ENCODE peak calls at places on chromosomes 13 and 19, in seven cellular contexts. E is cardiac fibroblast, D is neural progenitor cell, P is AG10803, A is fibroblast of villous mesenchyme, U is mucosa of descending colon, Z is breast epithelium. N is an unnamed sample.
A peak's percentile ranks its signal among the peaks of the same experiment; 100 is the strongest.

GRCh38 chr19:20167020-20167644 is at the start of gene ZNF486:
- DNase-seq in E (peak; percentile 96), P (peak; percentile 94), A (peak; percentile 97), U (peak; percentile 93), D (peak; percentile 98), Z (peak; percentile 99), N (no peak)

GRCh38 chr13:24511019-24511823 is 1.4 kb downstream of the PARP4 start:
- DNase-seq in Z (no peak), A (peak; percentile 91), D (peak; percentile 11), P (peak; percentile 84), U (no peak), E (peak; percentile 82), N (peak; percentile 30)

GRCh38 chr19:17686592-17687042 is 1.5 kb downstream of the UNC13A start:
- DNase-seq in U (no peak), D (peak; percentile 66), E (peak; percentile 36), Z (no peak), P (no peak), A (no peak), N (no peak)

GRCh38 chr13:74329978-74330377 is 195.8 kb upstream of the KLF12 start:
- DNase-seq in Z (no peak), P (no peak), U (no peak), A (peak; percentile 14), D (no peak), E (no peak), N (no peak)

GRCh38 chr13:98813993-98814392 is 61.5 kb upstream of the SLC15A1 start:
- DNase-seq in P (no peak), D (no peak), U (no peak), Z (no peak), E (no peak), A (peak; percentile 62), N (no peak)

GRCh38 chr13:60335531-60335930 is 61.5 kb upstream of the TDRD3 start:
- DNase-seq in A (peak; percentile 16), P (peak; percentile 28), Z (no peak), D (peak; percentile 10), E (peak; percentile 31), U (no peak), N (peak; percentile 14)

GRCh38 chr19:29415507-29415906 is 110.3 kb upstream of the VSTM2B start:
- DNase-seq in E (no peak), U (no peak), P (no peak), D (peak; percentile 42), A (no peak), Z (no peak), N (no peak)

GRCh38 chr13:23618341-23618740 is 48.1 kb downstream of the TNFRSF19 start:
- DNase-seq in U (no peak), D (no peak), E (peak; percentile 93), A (peak; percentile 93), P (peak; percentile 94), Z (no peak), N (no peak)

GRCh38 chr13:101530293-101530692 is 77.8 kb downstream of the ITGBL1 start:
- DNase-seq in U (no peak), D (no peak), E (no peak), Z (no peak), A (peak; percentile 55), P (peak; percentile 41), N (no peak)

GRCh38 chr13:67328895-67329294 is 98.8 kb upstream of the PCDH9 start:
- DNase-seq in Z (no peak), U (no peak), D (no peak), A (no peak), P (no peak), E (no peak), N (no peak)

GRCh38 chr13:110308377-110309158 is 1.5 kb downstream of the COL4A2 start:
- DNase-seq in P (peak; percentile 67), A (peak; percentile 69), D (peak; percentile 84), Z (no peak), U (no peak), E (peak; percentile 81), N (no peak)

GRCh38 chr13:110307697-110308376 is 753 bp downstream of the COL4A2 start:
- DNase-seq in E (peak; percentile 60), A (peak; percentile 63), D (peak; percentile 59), U (no peak), P (peak; percentile 56), Z (no peak), N (no peak)

GRCh38 chr13:110309159-110309476 is 2.0 kb downstream of the COL4A2 start:
- DNase-seq in U (no peak), E (peak; percentile 42), P (no peak), Z (no peak), D (no peak), A (no peak), N (no peak)

GRCh38 chr13:110310541-110311491 is 3.7 kb downstream of the COL4A2 start:
- DNase-seq in E (no peak), U (no peak), D (no peak), Z (no peak), P (no peak), A (no peak), N (no peak)

DNA sequence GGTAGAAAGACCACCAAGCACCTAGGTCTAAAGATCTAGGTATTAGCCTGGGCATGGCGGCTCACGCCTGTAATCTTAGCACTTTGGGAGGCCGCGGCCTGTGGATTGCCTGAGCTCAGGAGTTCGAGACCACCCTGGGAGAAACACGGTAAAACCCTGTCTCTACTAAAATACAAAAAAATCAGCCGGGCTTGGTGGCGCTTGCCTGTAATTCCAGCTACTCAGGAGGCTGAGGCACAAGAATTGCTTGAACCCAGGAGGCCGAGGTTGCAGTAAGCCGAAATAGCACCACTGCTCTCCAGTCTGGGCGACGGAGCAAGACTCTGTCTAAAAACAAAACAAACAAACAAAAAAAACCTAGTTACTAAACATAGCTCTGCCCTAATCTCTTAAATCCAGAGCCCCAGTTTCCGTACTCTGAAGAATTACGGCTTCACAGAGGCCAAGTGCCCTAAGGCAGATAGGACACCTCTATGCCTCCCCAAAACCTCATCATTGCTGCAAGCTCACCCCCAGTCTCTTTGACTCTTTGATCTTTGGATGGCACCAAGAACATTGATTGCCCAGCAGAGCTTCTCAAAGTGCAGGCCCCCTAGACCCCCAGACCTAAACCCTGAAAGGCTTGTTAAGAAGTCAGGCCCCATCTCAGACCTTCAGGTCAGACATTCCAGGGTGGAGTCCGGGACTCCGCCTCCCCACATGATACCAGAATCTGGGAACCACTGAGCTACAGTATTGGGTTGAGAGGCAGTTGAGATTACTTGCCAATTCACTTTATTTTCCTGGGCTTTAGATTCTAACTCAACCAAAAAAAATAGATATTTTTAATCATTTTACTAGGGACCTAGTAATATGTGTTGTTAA is 2.8 kb downstream of the COL4A2 start:
- DNase-seq in A (peak; percentile 58), P (no peak), E (peak; percentile 35), D (peak; percentile 37), U (no peak), Z (no peak), N (no peak)
- H3K4me3 ChIP-seq in A (peak overlapping the region; percentile 88), P (peak overlapping the region; percentile 83), E (peak overlapping the region; percentile 75), D (no peak overlapping the region), U (no peak overlapping the region), Z (peak overlapping the region; percentile 96), N (no peak overlapping the region)

DNA sequence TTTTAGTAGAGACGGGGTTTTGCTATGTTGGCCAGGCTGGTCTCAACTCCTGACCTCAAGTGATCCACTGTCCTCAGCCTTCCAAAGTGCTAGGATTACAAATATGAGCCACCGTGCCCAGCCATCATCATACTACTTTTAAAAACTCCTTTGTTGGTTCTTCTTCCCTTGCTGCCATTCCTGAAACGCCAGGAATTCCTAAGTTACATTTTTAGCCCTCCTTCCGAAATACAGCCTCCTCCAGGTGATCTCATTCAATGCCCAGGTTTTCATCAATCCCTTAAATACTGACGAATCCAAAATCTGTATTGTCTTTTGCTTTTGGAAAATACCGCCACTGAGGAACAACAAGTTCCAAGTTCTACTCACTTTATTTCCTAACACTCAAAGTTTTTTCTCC is 25.3 kb upstream of the EBPL start:
- DNase-seq in U (no peak), A (no peak), D (no peak), E (no peak), Z (no peak), P (no peak), N (no peak)
- H3K4me3 ChIP-seq in U (no peak overlapping the region), A (no peak overlapping the region), D (no peak overlapping the region), E (no peak overlapping the region), Z (no peak overlapping the region), P (no peak overlapping the region), N (no peak overlapping the region)

GRCh38 chr13:19888799-19889198 is 25.4 kb upstream of the ZMYM5 start:
- DNase-seq in P (peak; percentile 22), E (peak; percentile 47), Z (no peak), D (no peak), A (peak; percentile 30), U (no peak), N (no peak)
- H3K4me3 ChIP-seq in P (no peak overlapping the region), E (no peak overlapping the region), Z (no peak overlapping the region), D (no peak overlapping the region), A (no peak overlapping the region), U (no peak overlapping the region), N (no peak overlapping the region)

GRCh38 chr19:1273263-1274041 is 1.9 kb upstream of the FAM174C start:
- DNase-seq in U (no peak), D (no peak), A (peak; percentile 44), Z (no peak), E (no peak), P (no peak), N (no peak)
- H3K4me3 ChIP-seq in U (no peak overlapping the region), D (no peak overlapping the region), A (no peak overlapping the region), Z (no peak overlapping the region), E (no peak overlapping the region), P (no peak overlapping the region), N (no peak overlapping the region)

GRCh38 chr19:7554990-7555864 is 19.7 kb downstream of the PNPLA6 start:
- DNase-seq in P (no peak), E (no peak), U (no peak), A (no peak), D (peak; percentile 46), Z (no peak), N (no peak)
- H3K4me3 ChIP-seq in P (no peak overlapping the region), E (no peak overlapping the region), U (no peak overlapping the region), A (no peak overlapping the region), D (no peak overlapping the region), Z (no peak overlapping the region), N (no peak overlapping the region)

DNA sequence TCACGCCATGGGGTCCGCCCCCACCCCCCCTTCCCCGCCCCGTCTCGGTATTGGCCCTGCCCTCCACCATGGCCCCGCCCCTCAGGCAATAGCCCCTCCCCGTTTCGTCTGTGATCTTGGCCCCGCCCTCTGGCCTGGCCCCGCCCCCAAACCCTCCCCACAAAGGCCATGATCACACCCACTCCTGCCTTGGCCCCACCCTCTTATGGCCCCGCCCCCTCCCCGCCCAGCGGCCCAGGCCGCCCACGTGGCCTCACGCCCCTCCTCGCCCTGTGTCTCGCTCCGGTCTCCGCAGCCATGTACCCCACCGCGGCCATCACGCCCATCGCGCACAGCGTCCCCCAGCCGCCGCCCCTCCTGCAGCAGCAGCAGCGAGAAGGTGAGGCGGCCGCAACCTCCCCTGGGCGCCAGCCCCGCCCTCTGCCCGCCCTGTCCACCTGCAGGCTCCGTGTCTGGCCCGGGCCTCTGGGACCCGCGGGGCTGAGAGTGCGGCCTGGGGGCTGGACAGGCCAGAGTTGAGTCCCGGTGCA is 61.3 kb downstream of the CELF5 start:
- DNase-seq in U (no peak), A (no peak), P (no peak), E (peak; percentile 28), D (no peak), Z (no peak), N (no peak)
- H3K4me3 ChIP-seq in U (no peak overlapping the region), A (peak overlapping the region; percentile 18), P (no peak overlapping the region), E (no peak overlapping the region), D (peak overlapping the region; percentile 53), Z (peak overlapping the region; percentile 55), N (no peak overlapping the region)